ENCODE peak calls at places on chromosomes 5 and 9, in four cellular contexts. T is A549, H is IMR-90, S is HepG2. B is an unnamed sample.

GRCh38 chr5:11912-12311 is 80.1 kb upstream of the PLEKHG4B start:
- DNase-seq in T (no peak), H (no peak), S (no peak), B (no peak)

GRCh38 chr9:107784235-107784958 is 294.8 kb upstream of the KLF4 start:
- DNase-seq in T (no peak), H (peak; percentile 88), S (no peak), B (no peak)

GRCh38 chr9:113772121-113772885 is 103.8 kb upstream of the ZNF618 start:
- DNase-seq in T (no peak), H (peak; percentile 52), S (no peak), B (no peak)

GRCh38 chr5:140076788-140077187 is 33.7 kb upstream of the NRG2 start:
- DNase-seq in T (no peak), H (no peak), S (no peak), B (no peak)

GRCh38 chr5:95600557-95600956 is 19.3 kb upstream of the GPR150 start:
- DNase-seq in T (no peak), H (peak; percentile 82), S (no peak), B (no peak)

GRCh38 chr5:5770825-5771224 is 348.3 kb downstream of the ICE1 start:
- DNase-seq in T (no peak), H (no peak), S (no peak), B (no peak)

GRCh38 chr5:1420211-1421195 is 24.7 kb downstream of the SLC6A3 start:
- DNase-seq in T (no peak), H (no peak), S (no peak), B (no peak)

GRCh38 chr5:15938961-15939360 is 240.6 kb downstream of the MARCHF11 start:
- DNase-seq in T (no peak), H (peak; percentile 93), S (no peak), B (no peak)

GRCh38 chr5:83071286-83071685 is 5.9 kb downstream of the TMEM167A start:
- DNase-seq in T (no peak), H (no peak), S (no peak), B (no peak)

GRCh38 chr9:113299800-113300292 is 3.3 kb downstream of the RNF183 start:
- DNase-seq in T (no peak), H (no peak), S (no peak), B (no peak)

GRCh38 chr9:68698943-68699509 is 6.0 kb upstream of the PIP5K1B start:
- DNase-seq in T (no peak), H (no peak), S (no peak), B (no peak)

GRCh38 chr9:88533951-88534455 is 975 bp upstream of the NXNL2 start:
- DNase-seq in T (peak; percentile 78), H (peak; percentile 57), S (no peak), B (no peak)

GRCh38 chr5:139167052-139167451 is 31.1 kb downstream of the SIL1 start:
- DNase-seq in T (no peak), H (no peak), S (no peak), B (no peak)

GRCh38 chr5:158163836-158164572 is 305.1 kb upstream of the CLINT1 start:
- DNase-seq in T (no peak), H (no peak), S (no peak), B (no peak)

GRCh38 chr5:109155625-109156024 is 254.1 kb downstream of the PJA2 start:
- DNase-seq in T (no peak), H (no peak), S (no peak), B (no peak)

GRCh38 chr5:83924171-83924570 is 203.5 kb upstream of the HAPLN1 start:
- DNase-seq in T (no peak), H (peak; percentile 59), S (no peak), B (no peak)

GRCh38 chr5:152125806-152126205 is 201.2 kb upstream of the GLRA1 start:
- DNase-seq in T (no peak), H (no peak), S (no peak), B (no peak)

GRCh38 chr5:116480894-116481510 is 93.6 kb downstream of the SEMA6A start:
- DNase-seq in T (no peak), H (no peak), S (no peak), B (no peak)

GRCh38 chr9:125430611-125431305 is 169.1 kb downstream of the GAPVD1 start:
- DNase-seq in T (no peak), H (no peak), S (no peak), B (no peak)

GRCh38 chr9:109537288-109537687 is 39.2 kb upstream of the PTPN3 start:
- DNase-seq in T (no peak), H (no peak), S (no peak), B (no peak)

GRCh38 chr5:139088024-139088423 is 110.1 kb downstream of the SIL1 start:
- DNase-seq in T (no peak), H (peak; percentile 20), S (no peak), B (no peak)

GRCh38 chr9:71683598-71684235 is 84.6 kb downstream of the CEMIP2 start:
- DNase-seq in T (no peak), H (peak; percentile 61), S (no peak), B (no peak)

GRCh38 chr9:106058460-106058859 is 364.1 kb downstream of the TMEM38B start:
- DNase-seq in T (no peak), H (no peak), S (no peak), B (no peak)

GRCh38 chr9:134318481-134318891 is 7.8 kb upstream of the RXRA start:
- DNase-seq in T (no peak), H (no peak), S (no peak), B (no peak)

GRCh38 chr5:150329881-150330876 is 27.3 kb upstream of the TCOF1 start:
- DNase-seq in T (no peak), H (no peak), S (no peak), B (no peak)

GRCh38 chr9:126165755-126166154 is 160.9 kb upstream of the MVB12B start:
- DNase-seq in T (no peak), H (no peak), S (no peak), B (no peak)

GRCh38 chr5:32501623-32502022 is 57.1 kb upstream of the ZFR start:
- DNase-seq in T (no peak), H (no peak), S (no peak), B (no peak)

GRCh38 chr5:133228316-133228715 is 176.5 kb downstream of the HSPA4 start:
- DNase-seq in T (no peak), H (no peak), S (no peak), B (no peak)

GRCh38 chr5:144191461-144191860 is 20.8 kb downstream of the KCTD16 start:
- DNase-seq in T (no peak), H (no peak), S (no peak), B (no peak)

GRCh38 chr9:8030095-8030494 is 230.5 kb upstream of the DMAC1 start:
- DNase-seq in T (no peak), H (no peak), S (no peak), B (no peak)

GRCh38 chr9:77092536-77092935 is 73.1 kb downstream of the FOXB2 start:
- DNase-seq in T (no peak), H (no peak), S (no peak), B (no peak)

GRCh38 chr5:112308608-112309007 is 110.5 kb downstream of the EPB41L4A start:
- DNase-seq in T (no peak), H (no peak), S (no peak), B (no peak)

DNA sequence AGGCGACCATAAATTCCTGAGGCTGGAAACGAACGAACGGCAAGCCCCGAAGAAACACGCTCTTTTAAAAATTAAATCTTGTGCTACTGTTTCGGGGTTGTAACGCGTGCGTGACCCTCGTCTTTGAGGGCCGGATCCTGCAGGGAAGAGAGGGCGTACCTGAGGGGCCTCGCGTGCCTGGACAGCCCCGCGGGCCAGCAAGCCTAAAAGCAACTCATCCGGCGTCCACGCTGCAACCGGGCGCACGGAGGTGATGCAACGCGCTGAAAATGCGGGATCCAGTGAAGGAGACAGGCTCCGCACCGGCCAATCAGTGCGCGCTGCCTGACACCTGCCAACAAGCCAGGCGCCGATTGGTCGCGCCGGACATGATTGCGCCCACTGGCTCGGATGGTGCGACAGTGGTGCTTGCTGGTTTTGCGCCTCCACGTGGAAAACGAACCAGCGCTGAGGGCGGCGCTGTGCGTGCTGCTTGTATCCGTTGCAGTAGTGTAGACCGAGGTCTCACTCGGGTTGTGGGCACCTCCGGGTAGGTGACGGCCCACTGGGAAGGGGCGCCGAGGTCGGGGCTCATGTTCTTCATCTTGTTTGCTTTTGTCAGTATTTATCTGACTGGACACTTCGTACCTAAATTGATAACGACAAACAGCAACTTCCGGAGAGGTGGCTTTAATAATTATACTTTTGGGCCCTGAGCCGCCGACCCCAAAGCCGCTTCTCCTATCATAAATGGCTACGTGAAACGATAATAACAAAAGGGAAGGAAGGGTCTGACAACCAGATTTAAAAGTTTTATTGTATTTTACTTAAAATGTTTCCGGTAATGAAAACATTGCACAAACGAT is at the start of gene IARS1:
- DNase-seq in T (peak; percentile 96), H (peak; percentile 98), S (peak; percentile 96), B (peak; percentile 97)
- TF ChIP-seq POLR2A in T (peak; percentile 86), H (peak; percentile 83), S (peak; percentile 97), B (peak; percentile 95)

DNA sequence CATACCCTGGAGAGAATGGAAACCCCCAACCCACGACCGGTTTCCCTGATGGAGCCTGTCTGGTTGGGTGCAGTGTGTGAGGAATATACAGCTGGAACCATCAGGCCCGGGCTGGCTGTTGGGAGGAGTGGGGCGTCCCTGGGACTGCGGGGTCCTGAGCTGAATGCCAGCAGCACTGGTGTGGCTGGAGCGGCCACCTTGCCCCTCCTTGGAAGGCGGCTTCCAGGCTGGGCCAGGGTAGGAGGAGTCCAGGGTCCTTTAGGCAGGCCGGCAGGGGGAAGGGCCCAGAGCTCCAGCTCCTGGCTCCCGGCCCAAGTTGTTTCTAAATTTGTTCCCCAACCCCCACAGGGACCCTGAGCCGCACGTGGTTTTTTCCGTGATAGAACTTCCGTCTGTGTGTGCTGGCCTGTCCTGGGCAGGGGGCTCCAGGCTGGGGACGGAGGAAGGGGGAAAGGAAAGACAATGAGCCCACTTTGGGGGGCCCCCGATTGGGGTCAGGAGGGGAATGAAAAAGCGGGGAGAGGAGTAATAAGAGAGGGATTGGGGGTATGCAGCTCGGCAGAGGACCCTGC is 683 bp upstream of the TOR4A start:
- DNase-seq in T (no peak), H (peak; percentile 38), S (peak; percentile 76), B (no peak)
- TF ChIP-seq BHLHE40 in T (no peak), H (peak; percentile 9), S (peak; percentile 16), B (peak; percentile 64)

DNA sequence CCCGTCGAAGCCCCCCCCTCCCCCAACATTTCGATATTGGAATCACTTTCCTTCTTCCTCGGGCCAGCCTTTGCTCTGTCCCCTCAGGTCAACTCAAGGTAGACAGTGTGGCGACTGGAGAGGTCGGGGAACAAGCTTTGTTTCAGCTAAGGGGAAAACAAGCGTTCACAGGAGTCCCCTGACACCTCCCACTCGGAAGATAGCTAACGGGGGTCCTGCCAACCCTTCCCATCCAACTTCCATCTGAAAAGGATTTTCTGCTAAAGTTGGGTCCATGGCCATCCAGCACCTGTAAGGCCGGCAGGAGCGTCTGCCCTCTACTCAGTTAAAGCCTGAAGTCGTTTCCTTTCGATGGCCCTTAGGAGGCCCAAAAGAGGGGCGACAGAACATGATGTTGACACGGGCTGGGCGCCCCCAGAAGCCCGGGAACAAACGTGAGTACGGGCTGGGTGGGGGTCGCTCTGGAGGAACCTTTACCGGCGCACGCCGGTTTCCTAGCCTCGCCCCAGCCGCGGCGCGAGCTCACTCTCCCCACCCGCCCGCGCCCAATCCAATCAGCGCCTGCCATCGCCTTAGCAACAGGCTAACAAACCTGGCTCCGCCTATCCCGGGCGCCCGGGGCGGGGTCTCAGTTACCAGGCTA is 2.5 kb downstream of the ARRDC3 start:
- DNase-seq in T (peak; percentile 85), H (peak; percentile 91), S (peak; percentile 90), B (peak; percentile 67)
- TF ChIP-seq POLR2A in T (no peak), H (peak; percentile 71), S (no peak), B (peak; percentile 76)

GRCh38 chr5:36153727-36154126 is 1.8 kb downstream of the SKP2 start:
- DNase-seq in T (no peak), H (no peak), S (peak; percentile 73), B (no peak)

GRCh38 chr5:36158144-36158543 is 6.2 kb downstream of the SKP2 start:
- DNase-seq in T (no peak), H (peak; percentile 7), S (no peak), B (no peak)

GRCh38 chr5:36155291-36155690 is 3.4 kb downstream of the SKP2 start:
- DNase-seq in T (no peak), H (no peak), S (no peak), B (no peak)

GRCh38 chr5:36156619-36157018 is 4.7 kb downstream of the SKP2 start:
- DNase-seq in T (no peak), H (peak; percentile 69), S (peak; percentile 29), B (no peak)

GRCh38 chr5:36156124-36156601 is 4.3 kb downstream of the SKP2 start:
- DNase-seq in T (no peak), H (peak; percentile 60), S (no peak), B (no peak)
- TF ChIP-seq BHLHE40 in T (no peak), H (no peak), S (no peak), B (no peak)

B was measured in GM12878.